ENCODE peak calls at places on chromosome 17, in eight cellular contexts. H is endothelial cell, D is GM13977, L is MM.1S, U is psoas muscle, A is GM10248, R is GM12865, I is type B pancreatic cell. X is an unnamed sample.

GRCh38 chr17:73969956-73970355 is 233.5 kb upstream of the RPL38 start:
- DNase-seq in U (no peak), L (no peak), I (no peak), A (no peak), D (no peak), R (no peak), H (no peak), X (peak; percentile 58)

GRCh38 chr17:75105269-75106080 is 4.3 kb upstream of the ARMC7 start:
- DNase-seq in A (peak; percentile 70), U (peak; percentile 46), H (peak; percentile 83), I (no peak), R (peak; percentile 71), L (peak; percentile 59), D (peak; percentile 71), X (peak; percentile 60)

GRCh38 chr17:49775546-49776260 is 11.8 kb upstream of the FAM117A start:
- DNase-seq in L (no peak), U (no peak), H (no peak), R (no peak), D (no peak), I (no peak), A (no peak), X (no peak)

GRCh38 chr17:63150994-63151464 is 185.0 kb downstream of the TANC2 start:
- DNase-seq in H (no peak), U (no peak), R (no peak), D (no peak), I (no peak), L (no peak), A (no peak), X (no peak)

GRCh38 chr17:47978324-47978723 is 7.4 kb downstream of the CDK5RAP3 start:
- DNase-seq in L (peak; percentile 38), H (peak; percentile 75), R (peak; percentile 79), I (peak; percentile 77), U (peak; percentile 38), A (peak; percentile 81), D (peak; percentile 85), X (peak; percentile 47)

GRCh38 chr17:82400830-82401229 is 17.3 kb upstream of the HEXD start:
- DNase-seq in L (peak; percentile 70), R (peak; percentile 79), A (peak; percentile 88), U (peak; percentile 47), D (peak; percentile 91), I (no peak), H (no peak), X (no peak)

GRCh38 chr17:2545393-2545792 is 33.7 kb upstream of the METTL16 start:
- DNase-seq in L (no peak), D (no peak), I (no peak), A (no peak), R (no peak), U (no peak), H (no peak), X (no peak)

GRCh38 chr17:33369876-33370275 is 76.8 kb upstream of the ASIC2 start:
- DNase-seq in U (no peak), R (no peak), D (no peak), L (no peak), H (no peak), I (no peak), A (no peak), X (no peak)

GRCh38 chr17:32357615-32358014 is 7.7 kb downstream of the ZNF207 start:
- DNase-seq in I (no peak), L (no peak), D (no peak), U (no peak), H (no peak), A (no peak), R (no peak), X (peak; percentile 56)

GRCh38 chr17:78040561-78041400 is 82.3 kb downstream of the TNRC6C start:
- DNase-seq in U (peak; percentile 68), I (no peak), H (no peak), R (peak; percentile 28), D (peak; percentile 46), A (peak; percentile 45), L (no peak), X (peak; percentile 77)

GRCh38 chr17:77527836-77528505 is 387.2 kb downstream of the SEC14L1 start:
- DNase-seq in R (no peak), L (no peak), I (no peak), H (no peak), D (no peak), U (no peak), A (no peak), X (no peak)

GRCh38 chr17:61594294-61594825 is 3.3 kb upstream of the NACA2 start:
- DNase-seq in I (no peak), A (no peak), L (no peak), R (no peak), U (no peak), D (no peak), H (no peak), X (peak; percentile 59)

GRCh38 chr17:78923660-78924453 is 1.3 kb downstream of the TIMP2 start:
- DNase-seq in I (no peak), H (no peak), D (peak; percentile 75), L (peak; percentile 97), A (peak; percentile 78), U (peak; percentile 47), R (peak; percentile 56), X (peak; percentile 82)

GRCh38 chr17:1447061-1447460 is 9.0 kb downstream of the CRK start:
- DNase-seq in A (no peak), R (no peak), I (no peak), D (no peak), H (peak; percentile 32), L (no peak), U (no peak), X (no peak)

GRCh38 chr17:82582208-82582607 is 62.7 kb downstream of the FOXK2 start:
- DNase-seq in I (no peak), A (no peak), R (no peak), L (no peak), D (no peak), U (no peak), H (no peak), X (no peak)

DNA sequence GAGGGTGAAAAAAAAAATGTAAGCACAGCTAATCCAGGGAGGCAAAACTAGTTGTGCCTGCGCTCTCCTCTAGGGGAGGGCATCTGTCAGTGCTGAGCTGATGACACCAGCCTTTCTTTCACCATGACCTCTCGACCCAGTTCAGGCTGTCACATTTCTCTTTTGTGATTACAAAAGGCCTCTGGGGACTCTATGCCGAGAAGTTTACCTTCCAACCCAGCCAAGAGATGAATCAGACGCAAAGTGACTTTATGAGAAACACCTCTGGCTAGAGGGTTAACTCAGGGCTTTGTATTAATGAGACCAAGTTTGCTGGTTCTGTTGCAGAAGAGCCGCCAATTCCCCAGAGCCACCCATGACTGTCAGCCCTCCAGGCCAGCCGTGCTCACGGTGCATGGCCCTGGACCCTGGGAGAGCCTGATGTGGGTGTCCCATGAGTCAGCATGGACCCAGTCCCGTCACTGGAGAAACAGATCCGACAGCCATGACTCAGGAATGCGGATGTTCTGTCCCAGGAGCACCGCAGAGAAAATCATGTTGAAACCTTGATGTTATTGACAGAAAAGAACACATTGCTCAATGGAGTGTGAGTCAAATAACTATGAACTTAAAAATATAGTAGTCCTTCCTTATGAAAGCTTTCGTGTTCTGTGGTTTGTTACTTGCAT is 437.2 kb downstream of the HS3ST3B1 start:
- DNase-seq in A (peak; percentile 26), H (no peak), R (no peak), D (no peak), I (no peak), L (no peak), U (peak; percentile 82), X (peak; percentile 100)
- TF ChIP-seq CTCF in A (peak; percentile 19), H (no peak), R (no peak), D (peak; percentile 31), I (peak; percentile 74), L (no peak), U (peak; percentile 6), X (peak; percentile 36)

GRCh38 chr17:6648181-6648580 is 3.2 kb downstream of the MED31 start:
- DNase-seq in U (no peak), D (no peak), H (no peak), A (no peak), R (no peak), I (no peak), L (peak; percentile 19), X (no peak)
- TF ChIP-seq CTCF in U (no peak), D (peak; percentile 35), H (no peak), A (peak; percentile 30), R (peak; percentile 28), I (no peak), L (peak; percentile 46), X (peak; percentile 32)

GRCh38 chr17:72886622-72887021 is 205.9 kb downstream of the SLC39A11 start:
- DNase-seq in D (no peak), U (no peak), R (peak; percentile 18), L (no peak), I (no peak), H (no peak), A (no peak), X (no peak)

GRCh38 chr17:72887917-72888316 is 204.6 kb downstream of the SLC39A11 start:
- DNase-seq in I (no peak), D (no peak), R (no peak), H (no peak), L (no peak), A (no peak), U (no peak), X (no peak)

GRCh38 chr17:72883351-72883750 is 209.1 kb downstream of the SLC39A11 start:
- DNase-seq in D (no peak), R (no peak), H (no peak), U (no peak), L (no peak), I (no peak), A (no peak), X (no peak)

GRCh38 chr17:72887322-72887721 is 205.2 kb downstream of the SLC39A11 start:
- DNase-seq in I (no peak), A (no peak), D (no peak), L (no peak), U (no peak), R (peak; percentile 54), H (no peak), X (no peak)

DNA sequence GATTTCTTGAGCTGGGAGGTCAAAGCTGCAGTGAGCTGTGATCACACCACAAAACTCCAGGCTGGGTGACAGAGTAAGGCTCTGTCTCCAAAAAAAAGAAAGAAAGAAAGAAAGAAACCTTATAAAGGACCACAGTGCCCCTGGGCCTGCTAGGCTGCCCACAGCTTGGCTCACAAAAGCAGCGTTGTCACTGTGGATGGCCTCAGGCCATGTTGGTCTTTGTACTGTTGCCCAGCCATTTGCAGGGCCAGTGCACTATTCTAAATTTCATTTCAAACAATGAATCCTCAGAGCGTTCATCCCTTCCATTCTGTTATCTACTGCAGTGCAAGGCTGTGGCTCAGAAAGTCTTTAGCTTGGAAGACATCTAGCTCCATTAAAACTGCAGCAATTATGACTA is 208.4 kb downstream of the SLC39A11 start:
- DNase-seq in A (no peak), H (no peak), L (no peak), I (no peak), R (no peak), U (no peak), D (no peak), X (no peak)
- TF ChIP-seq CTCF in A (no peak), H (no peak), L (no peak), I (no peak), R (no peak), U (no peak), D (no peak), X (no peak)

DNA sequence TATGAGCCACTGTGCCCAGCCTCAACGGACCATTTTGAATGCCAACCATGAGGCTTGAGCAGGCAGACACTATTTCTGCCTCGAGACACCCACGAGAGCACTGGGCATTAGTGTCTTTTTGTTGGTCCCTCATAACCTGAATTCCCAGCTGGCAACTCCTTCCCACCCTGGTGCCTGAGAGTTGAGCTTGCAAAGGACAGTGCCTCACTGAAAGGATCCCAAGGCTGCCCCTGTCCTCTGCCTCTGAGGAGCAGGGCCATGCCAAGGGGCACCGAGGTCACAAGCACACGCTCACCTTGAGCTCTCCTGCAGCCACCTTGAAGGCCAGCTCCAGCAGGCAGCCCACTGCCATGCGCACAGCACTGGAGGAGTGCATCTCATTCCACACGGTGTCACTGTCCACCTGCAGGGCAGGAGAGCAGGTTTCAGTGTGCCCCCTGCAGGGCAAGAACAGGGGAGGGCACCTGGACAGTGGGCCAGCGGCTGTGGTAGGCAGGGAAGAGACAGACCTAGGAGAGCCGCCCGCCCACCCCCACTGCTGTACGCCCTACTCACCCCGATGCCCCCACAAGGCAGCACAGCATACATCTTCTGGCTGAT is 12.8 kb downstream of the G6PC3 start:
- DNase-seq in A (no peak), U (no peak), D (no peak), L (no peak), H (peak; percentile 42), I (no peak), R (peak; percentile 32), X (peak; percentile 69)
- TF ChIP-seq CTCF in A (peak; percentile 38), U (peak; percentile 39), D (peak; percentile 32), L (no peak), H (no peak), I (no peak), R (peak; percentile 22), X (peak; percentile 45)

X was measured in MCF 10A.